ENCODE peak calls at places on chromosomes 16 and 17, in ten cellular contexts. Y is NCI-H460, E is uterus, V is NCI-H774, S is neural crest cell, T is NCI-H1092 treated with DMSO at 0.1 percent for 48 hours, R is T-helper 17 cell, X is Peyer's patch, A is body of pancreas, D is breast epithelium. J is an unnamed sample.
A peak's percentile ranks its signal among the peaks of the same experiment; 100 is the strongest.

GRCh38 chr16:58481931-58482330 is 18.0 kb upstream of the NDRG4 start:
- DNase-seq in Y (no peak), E (no peak), V (no peak), S (no peak), T (no peak), R (no peak), X (no peak), A (no peak), D (no peak), J (no peak)

GRCh38 chr16:86634290-86634689 is 55.9 kb downstream of the FOXL1 start:
- DNase-seq in Y (no peak), E (no peak), V (no peak), S (no peak), T (no peak), R (no peak), X (no peak), A (no peak), D (no peak), J (no peak)

GRCh38 chr16:48559462-48560211 is 50.3 kb downstream of the N4BP1 start:
- DNase-seq in Y (no peak), E (no peak), V (no peak), S (no peak), T (no peak), R (no peak), X (no peak), A (no peak), D (no peak), J (no peak)

GRCh38 chr16:11308493-11309283 is 27.6 kb upstream of the PRM1 start:
- DNase-seq in Y (no peak), E (no peak), V (peak; percentile 10), S (no peak), T (no peak), R (no peak), X (peak; percentile 91), A (no peak), D (no peak), J (no peak)

GRCh38 chr17:68972119-68972704 is 17.0 kb upstream of the ABCA8 start:
- DNase-seq in Y (peak; percentile 33), E (no peak), V (no peak), S (peak; percentile 14), T (peak; percentile 4), R (no peak), X (no peak), A (no peak), D (no peak), J (no peak)

GRCh38 chr17:77645441-77646430 is 312.8 kb upstream of the TNRC6C start:
- DNase-seq in Y (no peak), E (no peak), V (no peak), S (no peak), T (no peak), R (no peak), X (peak; percentile 44), A (no peak), D (no peak), J (no peak)

GRCh38 chr16:8919934-8920465 is 37.8 kb downstream of the LITAFD start:
- DNase-seq in Y (no peak), E (no peak), V (no peak), S (no peak), T (no peak), R (no peak), X (no peak), A (no peak), D (no peak), J (no peak)

GRCh38 chr16:78988361-78988992 is 612.1 kb downstream of the MAF start:
- DNase-seq in Y (no peak), E (no peak), V (no peak), S (no peak), T (no peak), R (no peak), X (no peak), A (no peak), D (no peak), J (no peak)

GRCh38 chr17:68182940-68183551 is 64.8 kb upstream of the AMZ2 start:
- DNase-seq in Y (no peak), E (no peak), V (no peak), S (no peak), T (no peak), R (peak; percentile 70), X (peak; percentile 87), A (no peak), D (no peak), J (no peak)

GRCh38 chr17:39677581-39678339 is 9.5 kb downstream of the PNMT start:
- DNase-seq in Y (no peak), E (no peak), V (no peak), S (no peak), T (peak; percentile 30), R (no peak), X (no peak), A (no peak), D (no peak), J (peak; percentile 82)

GRCh38 chr16:22813946-22814325 is at the start of gene HS3ST2:
- DNase-seq in Y (no peak), E (no peak), V (no peak), S (peak; percentile 42), T (peak; percentile 8), R (no peak), X (no peak), A (peak; percentile 15), D (no peak), J (no peak)

GRCh38 chr17:46782250-46782953 is 36.1 kb downstream of the WNT3 start:
- DNase-seq in Y (peak; percentile 43), E (no peak), V (peak; percentile 6), S (no peak), T (no peak), R (no peak), X (peak; percentile 77), A (peak; percentile 62), D (no peak), J (no peak)

GRCh38 chr17:31580331-31581021 is 189.0 kb downstream of the RAB11FIP4 start:
- DNase-seq in Y (no peak), E (no peak), V (no peak), S (no peak), T (no peak), R (no peak), X (no peak), A (no peak), D (no peak), J (no peak)

GRCh38 chr16:87581867-87582220 is 20.5 kb upstream of the JPH3 start:
- DNase-seq in Y (peak; percentile 86), E (peak; percentile 85), V (no peak), S (no peak), T (no peak), R (no peak), X (peak; percentile 76), A (peak; percentile 49), D (no peak), J (peak; percentile 52)

GRCh38 chr17:77453613-77454559 is 313.1 kb downstream of the SEC14L1 start:
- DNase-seq in Y (no peak), E (no peak), V (no peak), S (no peak), T (no peak), R (peak; percentile 37), X (peak; percentile 94), A (peak; percentile 45), D (peak; percentile 80), J (no peak)

GRCh38 chr16:50213939-50214519 is 52.3 kb upstream of the ADCY7 start:
- DNase-seq in Y (peak; percentile 63), E (no peak), V (peak; percentile 1), S (no peak), T (peak; percentile 33), R (no peak), X (no peak), A (no peak), D (no peak), J (no peak)

GRCh38 chr16:569445-570254 is at the start of gene PIGQ:
- DNase-seq in Y (peak; percentile 31), E (peak; percentile 62), V (no peak), S (peak; percentile 59), T (peak; percentile 20), R (peak; percentile 69), X (peak; percentile 73), A (peak; percentile 65), D (peak; percentile 69), J (peak; percentile 19)

GRCh38 chr16:56967733-56968132 is 6.0 kb downstream of the CETP start:
- DNase-seq in Y (no peak), E (no peak), V (no peak), S (no peak), T (no peak), R (no peak), X (no peak), A (no peak), D (no peak), J (no peak)

GRCh38 chr17:7238418-7239090 is 703 bp downstream of the PHF23 start:
- DNase-seq in Y (no peak), E (no peak), V (no peak), S (no peak), T (no peak), R (no peak), X (peak; percentile 62), A (no peak), D (no peak), J (peak; percentile 45)

GRCh38 chr16:23320695-23321094 is 18.6 kb downstream of the SCNN1B start:
- DNase-seq in Y (no peak), E (no peak), V (no peak), S (no peak), T (no peak), R (no peak), X (no peak), A (no peak), D (no peak), J (no peak)

GRCh38 chr17:13031718-13032350 is 14.0 kb upstream of the ELAC2 start:
- DNase-seq in Y (peak; percentile 44), E (peak; percentile 44), V (no peak), S (peak; percentile 45), T (no peak), R (peak; percentile 13), X (peak; percentile 65), A (peak; percentile 50), D (no peak), J (peak; percentile 28)

GRCh38 chr16:8959921-8960787 is 3.6 kb downstream of the USP7 start:
- DNase-seq in Y (no peak), E (no peak), V (no peak), S (no peak), T (no peak), R (no peak), X (no peak), A (no peak), D (no peak), J (no peak)

GRCh38 chr16:53898993-53899392 is 195.0 kb downstream of the FTO start:
- DNase-seq in Y (no peak), E (no peak), V (no peak), S (no peak), T (no peak), R (no peak), X (no peak), A (no peak), D (no peak), J (no peak)

GRCh38 chr17:39222151-39222550 is 3.6 kb downstream of the STAC2 start:
- DNase-seq in Y (no peak), E (no peak), V (no peak), S (no peak), T (no peak), R (no peak), X (no peak), A (no peak), D (peak; percentile 71), J (no peak)

GRCh38 chr16:87715658-87716057 is 50.1 kb downstream of the KLHDC4 start:
- DNase-seq in Y (no peak), E (no peak), V (no peak), S (no peak), T (no peak), R (no peak), X (no peak), A (no peak), D (no peak), J (no peak)